ENCODE peak calls at places on chromosomes 13 and 19, in seven cellular contexts. One of them, this sample, is unnamed.

GRCh38 chr13:41708648-41709175 is 251.4 kb downstream of the RGCC start:
- DNase-seq in upper lobe of right lung: no peak
- DNase-seq in heart right ventricle: peak; percentile 13
- DNase-seq in astrocyte of the spinal cord: no peak
- DNase-seq in AG10803: peak; percentile 45
- DNase-seq in CD4-positive, alpha-beta memory T cell: no peak
- DNase-seq in mesenchymal stem cell: no peak
- DNase-seq in this sample: no peak

GRCh38 chr13:33017410-33017929 is 1.2 kb downstream of the KL start:
- DNase-seq in upper lobe of right lung: no peak
- DNase-seq in heart right ventricle: peak; percentile 35
- DNase-seq in astrocyte of the spinal cord: peak; percentile 30
- DNase-seq in AG10803: peak; percentile 29
- DNase-seq in CD4-positive, alpha-beta memory T cell: no peak
- DNase-seq in mesenchymal stem cell: peak; percentile 64
- DNase-seq in this sample: peak; percentile 56

GRCh38 chr19:41563847-41564514 is 12.0 kb upstream of the CEACAM21 start:
- DNase-seq in upper lobe of right lung: no peak
- DNase-seq in heart right ventricle: no peak
- DNase-seq in astrocyte of the spinal cord: no peak
- DNase-seq in AG10803: no peak
- DNase-seq in CD4-positive, alpha-beta memory T cell: peak; percentile 64
- DNase-seq in mesenchymal stem cell: no peak
- DNase-seq in this sample: no peak

GRCh38 chr13:43087960-43088580 is 64.7 kb downstream of the DNAJC15 start:
- DNase-seq in upper lobe of right lung: no peak
- DNase-seq in heart right ventricle: no peak
- DNase-seq in astrocyte of the spinal cord: peak; percentile 34
- DNase-seq in AG10803: peak; percentile 48
- DNase-seq in CD4-positive, alpha-beta memory T cell: no peak
- DNase-seq in mesenchymal stem cell: peak; percentile 53
- DNase-seq in this sample: no peak

GRCh38 chr13:106533101-106533939 is 2.1 kb downstream of the EFNB2 start:
- DNase-seq in upper lobe of right lung: peak; percentile 93
- DNase-seq in heart right ventricle: peak; percentile 86
- DNase-seq in astrocyte of the spinal cord: peak; percentile 85
- DNase-seq in AG10803: peak; percentile 78
- DNase-seq in CD4-positive, alpha-beta memory T cell: peak; percentile 15
- DNase-seq in mesenchymal stem cell: peak; percentile 83
- DNase-seq in this sample: peak; percentile 87

GRCh38 chr19:7904074-7905020 is 670 bp downstream of the MAP2K7 start:
- DNase-seq in upper lobe of right lung: peak; percentile 85
- DNase-seq in heart right ventricle: no peak
- DNase-seq in astrocyte of the spinal cord: peak; percentile 15
- DNase-seq in AG10803: no peak
- DNase-seq in CD4-positive, alpha-beta memory T cell: peak; percentile 80
- DNase-seq in mesenchymal stem cell: peak; percentile 41
- DNase-seq in this sample: no peak

GRCh38 chr19:13832096-13832495 is 36.9 kb downstream of the ZSWIM4 start:
- DNase-seq in upper lobe of right lung: no peak
- DNase-seq in heart right ventricle: no peak
- DNase-seq in astrocyte of the spinal cord: no peak
- DNase-seq in AG10803: no peak
- DNase-seq in CD4-positive, alpha-beta memory T cell: no peak
- DNase-seq in mesenchymal stem cell: peak; percentile 78
- DNase-seq in this sample: no peak

GRCh38 chr19:9586764-9587163 is 2.5 kb upstream of the ZNF121 start:
- DNase-seq in upper lobe of right lung: peak; percentile 67
- DNase-seq in heart right ventricle: peak; percentile 37
- DNase-seq in astrocyte of the spinal cord: peak; percentile 65
- DNase-seq in AG10803: peak; percentile 51
- DNase-seq in CD4-positive, alpha-beta memory T cell: peak; percentile 70
- DNase-seq in mesenchymal stem cell: peak; percentile 69
- DNase-seq in this sample: peak; percentile 69

GRCh38 chr19:16626796-16627193 is 1.2 kb downstream of the MED26 start:
- DNase-seq in upper lobe of right lung: no peak
- DNase-seq in heart right ventricle: no peak
- DNase-seq in astrocyte of the spinal cord: no peak
- DNase-seq in AG10803: no peak
- DNase-seq in CD4-positive, alpha-beta memory T cell: no peak
- DNase-seq in mesenchymal stem cell: no peak
- DNase-seq in this sample: no peak

GRCh38 chr19:45742969-45743368 is 9.7 kb downstream of the MEIOSIN start:
- DNase-seq in upper lobe of right lung: no peak
- DNase-seq in heart right ventricle: no peak
- DNase-seq in astrocyte of the spinal cord: no peak
- DNase-seq in AG10803: no peak
- DNase-seq in CD4-positive, alpha-beta memory T cell: no peak
- DNase-seq in mesenchymal stem cell: no peak
- DNase-seq in this sample: no peak

GRCh38 chr13:20363162-20363561 is 131.0 kb upstream of the GJB6 start:
- DNase-seq in upper lobe of right lung: no peak
- DNase-seq in heart right ventricle: no peak
- DNase-seq in astrocyte of the spinal cord: no peak
- DNase-seq in AG10803: no peak
- DNase-seq in CD4-positive, alpha-beta memory T cell: no peak
- DNase-seq in mesenchymal stem cell: no peak
- DNase-seq in this sample: no peak

GRCh38 chr19:45568732-45569131 is 15.9 kb downstream of the OPA3 start:
- DNase-seq in upper lobe of right lung: no peak
- DNase-seq in heart right ventricle: no peak
- DNase-seq in astrocyte of the spinal cord: peak; percentile 79
- DNase-seq in AG10803: peak; percentile 53
- DNase-seq in CD4-positive, alpha-beta memory T cell: no peak
- DNase-seq in mesenchymal stem cell: peak; percentile 61
- DNase-seq in this sample: no peak

GRCh38 chr13:113897161-113897560 is 33.3 kb upstream of the GAS6 start:
- DNase-seq in upper lobe of right lung: no peak
- DNase-seq in heart right ventricle: no peak
- DNase-seq in astrocyte of the spinal cord: peak; percentile 93
- DNase-seq in AG10803: peak; percentile 100
- DNase-seq in CD4-positive, alpha-beta memory T cell: no peak
- DNase-seq in mesenchymal stem cell: peak; percentile 93
- DNase-seq in this sample: no peak

GRCh38 chr13:113968463-113969310 is 5.2 kb downstream of the C13orf46 start:
- DNase-seq in upper lobe of right lung: peak; percentile 48
- DNase-seq in heart right ventricle: no peak
- DNase-seq in astrocyte of the spinal cord: no peak
- DNase-seq in AG10803: no peak
- DNase-seq in CD4-positive, alpha-beta memory T cell: no peak
- DNase-seq in mesenchymal stem cell: no peak
- DNase-seq in this sample: no peak

GRCh38 chr13:109734002-109734785 is 52.2 kb downstream of the IRS2 start:
- DNase-seq in upper lobe of right lung: peak; percentile 62
- DNase-seq in heart right ventricle: no peak
- DNase-seq in astrocyte of the spinal cord: no peak
- DNase-seq in AG10803: no peak
- DNase-seq in CD4-positive, alpha-beta memory T cell: peak; percentile 17
- DNase-seq in mesenchymal stem cell: no peak
- DNase-seq in this sample: no peak

GRCh38 chr13:110371550-110372465 is 64.7 kb downstream of the COL4A2 start:
- DNase-seq in upper lobe of right lung: peak; percentile 49
- DNase-seq in heart right ventricle: no peak
- DNase-seq in astrocyte of the spinal cord: peak; percentile 45
- DNase-seq in AG10803: no peak
- DNase-seq in CD4-positive, alpha-beta memory T cell: no peak
- DNase-seq in mesenchymal stem cell: peak; percentile 42
- DNase-seq in this sample: no peak

GRCh38 chr19:36417752-36418286 is 625 bp downstream of the ZFP82 start:
- DNase-seq in upper lobe of right lung: no peak
- DNase-seq in heart right ventricle: peak; percentile 13
- DNase-seq in astrocyte of the spinal cord: no peak
- DNase-seq in AG10803: no peak
- DNase-seq in CD4-positive, alpha-beta memory T cell: no peak
- DNase-seq in mesenchymal stem cell: no peak
- DNase-seq in this sample: no peak

GRCh38 chr19:51511353-51511752 is 9.8 kb upstream of the SIGLEC12 start:
- DNase-seq in upper lobe of right lung: no peak
- DNase-seq in heart right ventricle: no peak
- DNase-seq in astrocyte of the spinal cord: no peak
- DNase-seq in AG10803: no peak
- DNase-seq in CD4-positive, alpha-beta memory T cell: no peak
- DNase-seq in mesenchymal stem cell: no peak
- DNase-seq in this sample: no peak

DNA sequence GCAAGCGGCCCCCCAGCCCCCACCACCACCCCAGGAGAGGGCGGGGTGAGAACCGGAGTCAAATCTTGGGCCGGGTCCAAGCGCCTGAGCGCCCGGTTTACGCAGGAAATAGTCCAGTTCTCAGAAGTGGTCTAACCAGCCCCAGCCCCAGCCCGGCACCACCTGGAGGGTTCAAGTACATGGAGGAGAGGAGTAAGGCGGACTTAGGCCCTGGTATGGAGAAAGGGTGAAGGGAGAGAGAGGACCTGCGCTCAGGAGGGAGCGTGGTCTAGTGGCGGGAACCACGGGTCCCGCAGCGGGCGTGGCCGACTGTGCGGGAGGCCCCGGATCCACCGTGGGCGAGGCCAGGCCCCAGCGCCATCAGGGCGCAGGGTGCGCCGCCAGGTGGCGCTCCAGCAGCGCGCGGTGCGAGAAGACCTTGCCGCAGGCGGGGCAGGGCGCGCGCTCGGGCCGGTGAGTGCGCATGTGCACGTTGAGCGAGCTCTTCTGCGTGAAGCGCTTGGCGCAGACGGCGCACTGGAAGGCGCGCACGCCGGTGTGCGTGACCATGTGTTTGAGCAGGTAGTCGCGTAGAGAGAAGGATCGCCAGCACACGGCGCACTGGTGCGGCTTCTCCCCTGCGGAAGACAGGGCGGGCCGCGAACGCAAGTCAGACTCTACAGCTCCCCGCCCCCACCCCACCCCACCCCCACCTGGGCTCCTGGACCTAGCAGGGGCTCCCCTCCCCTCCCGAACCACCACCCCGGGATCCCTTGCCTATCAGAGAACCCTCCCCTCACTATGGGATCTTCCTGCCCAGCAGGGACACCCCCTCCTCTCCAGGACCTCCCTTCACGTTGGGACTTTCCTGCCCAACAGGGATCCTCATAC is 2.1 kb upstream of the SLC27A5 start:
- DNase-seq in upper lobe of right lung: peak; percentile 97
- DNase-seq in heart right ventricle: peak; percentile 92
- DNase-seq in astrocyte of the spinal cord: peak; percentile 89
- DNase-seq in AG10803: peak; percentile 84
- DNase-seq in CD4-positive, alpha-beta memory T cell: peak; percentile 94
- DNase-seq in mesenchymal stem cell: peak; percentile 78
- DNase-seq in this sample: peak; percentile 50
- H3K4me3 ChIP-seq in upper lobe of right lung: peak overlapping the region; percentile 44
- H3K4me3 ChIP-seq in heart right ventricle: peak overlapping the region; percentile 49
- H3K4me3 ChIP-seq in astrocyte of the spinal cord: peak overlapping the region; percentile 37
- H3K4me3 ChIP-seq in AG10803: peak overlapping the region; percentile 56
- H3K4me3 ChIP-seq in CD4-positive, alpha-beta memory T cell: no peak overlapping the region
- H3K4me3 ChIP-seq in mesenchymal stem cell: peak overlapping the region; percentile 11
- H3K4me3 ChIP-seq in this sample: peak overlapping the region; percentile 2

GRCh38 chr19:48319647-48320537 is 5.5 kb upstream of the EMP3 start:
- DNase-seq in upper lobe of right lung: peak; percentile 92
- DNase-seq in heart right ventricle: peak; percentile 86
- DNase-seq in astrocyte of the spinal cord: peak; percentile 79
- DNase-seq in AG10803: peak; percentile 72
- DNase-seq in CD4-positive, alpha-beta memory T cell: peak; percentile 65
- DNase-seq in mesenchymal stem cell: peak; percentile 87
- DNase-seq in this sample: peak; percentile 87
- H3K4me3 ChIP-seq in upper lobe of right lung: no peak overlapping the region
- H3K4me3 ChIP-seq in heart right ventricle: no peak overlapping the region
- H3K4me3 ChIP-seq in astrocyte of the spinal cord: no peak overlapping the region
- H3K4me3 ChIP-seq in AG10803: no peak overlapping the region
- H3K4me3 ChIP-seq in CD4-positive, alpha-beta memory T cell: no peak overlapping the region
- H3K4me3 ChIP-seq in mesenchymal stem cell: no peak overlapping the region
- H3K4me3 ChIP-seq in this sample: no peak overlapping the region

DNA sequence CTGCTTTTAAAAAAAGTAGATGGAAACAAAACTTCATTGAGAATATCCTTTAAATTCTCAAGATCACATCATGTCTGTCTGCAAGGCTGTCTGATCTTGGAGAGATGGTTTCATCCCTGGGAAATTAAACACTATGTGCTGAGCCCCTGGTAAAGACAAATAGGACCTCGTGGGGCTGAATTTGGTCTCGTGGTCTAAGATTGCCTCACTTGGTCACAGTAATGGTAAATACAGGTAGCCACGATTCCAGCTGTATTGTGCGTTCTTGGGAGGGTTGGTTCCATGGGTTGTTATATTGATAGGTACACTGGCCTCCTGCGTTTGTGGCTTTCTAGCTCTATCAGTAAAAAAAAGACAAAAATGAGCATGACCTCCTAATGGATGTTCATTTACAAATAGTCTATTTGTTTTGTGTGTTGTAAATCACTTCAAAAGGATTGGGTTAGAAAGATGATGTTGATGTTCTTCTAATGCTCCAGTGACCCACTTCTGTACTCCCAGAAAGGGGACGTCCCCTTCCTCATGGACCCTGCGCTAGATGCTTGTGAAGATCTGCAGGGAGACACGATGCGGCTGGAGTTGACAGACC is 1.7 kb downstream of the CEBPG start:
- DNase-seq in upper lobe of right lung: no peak
- DNase-seq in heart right ventricle: no peak
- DNase-seq in astrocyte of the spinal cord: no peak
- DNase-seq in AG10803: no peak
- DNase-seq in CD4-positive, alpha-beta memory T cell: no peak
- DNase-seq in mesenchymal stem cell: peak; percentile 5
- DNase-seq in this sample: no peak
- H3K4me3 ChIP-seq in upper lobe of right lung: peak overlapping the region; percentile 74
- H3K4me3 ChIP-seq in heart right ventricle: peak overlapping the region; percentile 78
- H3K4me3 ChIP-seq in astrocyte of the spinal cord: peak overlapping the region; percentile 58
- H3K4me3 ChIP-seq in AG10803: peak overlapping the region; percentile 97
- H3K4me3 ChIP-seq in CD4-positive, alpha-beta memory T cell: peak overlapping the region; percentile 57
- H3K4me3 ChIP-seq in mesenchymal stem cell: no peak overlapping the region
- H3K4me3 ChIP-seq in this sample: peak overlapping the region; percentile 65

GRCh38 chr13:45464687-45465453 is at the start of gene COG3:
- DNase-seq in upper lobe of right lung: peak; percentile 97
- DNase-seq in heart right ventricle: peak; percentile 94
- DNase-seq in astrocyte of the spinal cord: peak; percentile 97
- DNase-seq in AG10803: peak; percentile 97
- DNase-seq in CD4-positive, alpha-beta memory T cell: peak; percentile 97
- DNase-seq in mesenchymal stem cell: peak; percentile 97
- DNase-seq in this sample: peak; percentile 97

GRCh38 chr13:45472171-45472705 is 7.5 kb downstream of the COG3 start:
- DNase-seq in upper lobe of right lung: no peak
- DNase-seq in heart right ventricle: no peak
- DNase-seq in astrocyte of the spinal cord: peak; percentile 58
- DNase-seq in AG10803: no peak
- DNase-seq in CD4-positive, alpha-beta memory T cell: no peak
- DNase-seq in mesenchymal stem cell: no peak
- DNase-seq in this sample: no peak

GRCh38 chr13:45464141-45464686 is 525 bp upstream of the COG3 start:
- DNase-seq in upper lobe of right lung: no peak
- DNase-seq in heart right ventricle: no peak
- DNase-seq in astrocyte of the spinal cord: no peak
- DNase-seq in AG10803: no peak
- DNase-seq in CD4-positive, alpha-beta memory T cell: no peak
- DNase-seq in mesenchymal stem cell: no peak
- DNase-seq in this sample: no peak

GRCh38 chr13:45468676-45469075 is 3.9 kb downstream of the COG3 start:
- DNase-seq in upper lobe of right lung: no peak
- DNase-seq in heart right ventricle: no peak
- DNase-seq in astrocyte of the spinal cord: no peak
- DNase-seq in AG10803: no peak
- DNase-seq in CD4-positive, alpha-beta memory T cell: no peak
- DNase-seq in mesenchymal stem cell: no peak
- DNase-seq in this sample: no peak

DNA sequence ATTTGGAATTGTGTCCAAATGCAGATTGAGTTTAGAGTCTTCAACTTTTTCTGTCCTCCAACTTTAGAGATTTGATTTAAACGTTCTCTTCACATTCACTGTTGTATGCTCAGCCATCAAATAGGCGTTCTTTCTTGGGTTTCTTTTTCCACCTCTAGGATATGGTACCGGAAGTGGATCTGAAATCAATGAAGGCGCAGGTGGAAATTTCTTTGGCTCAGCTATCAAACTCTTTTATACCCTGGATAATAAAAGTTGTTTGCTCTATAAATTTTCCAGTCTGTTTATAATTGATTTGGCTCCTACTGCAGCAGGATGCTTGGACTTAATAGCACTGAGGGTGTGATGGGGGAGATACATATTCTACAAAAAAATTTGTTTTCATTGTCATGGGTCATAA is 1.6 kb downstream of the COG3 start:
- DNase-seq in upper lobe of right lung: no peak
- DNase-seq in heart right ventricle: no peak
- DNase-seq in astrocyte of the spinal cord: no peak
- DNase-seq in AG10803: no peak
- DNase-seq in CD4-positive, alpha-beta memory T cell: no peak
- DNase-seq in mesenchymal stem cell: no peak
- DNase-seq in this sample: no peak
- H3K4me3 ChIP-seq in upper lobe of right lung: peak overlapping the region; percentile 92
- H3K4me3 ChIP-seq in heart right ventricle: peak overlapping the region; percentile 92
- H3K4me3 ChIP-seq in astrocyte of the spinal cord: peak overlapping the region; percentile 95
- H3K4me3 ChIP-seq in AG10803: peak overlapping the region; percentile 79
- H3K4me3 ChIP-seq in CD4-positive, alpha-beta memory T cell: no peak overlapping the region
- H3K4me3 ChIP-seq in mesenchymal stem cell: no peak overlapping the region
- H3K4me3 ChIP-seq in this sample: no peak overlapping the region

This sample was measured in Caco-2.